ENCODE peak calls at places on chromosomes 2 and 18, in eight cellular contexts. T is HepG2, Y is K562, S is GM12878, E is HCT116, O is endothelial cell of umbilical vein, V is SK-N-SH, Z is H1. H is an unnamed sample.

GRCh38 chr2:9763356-9764152 is 79.7 kb upstream of the TAF1B start:
- DNase-seq in T (peak; percentile 20), Y (peak; percentile 65), S (no peak), E (no peak), O (no peak), V (no peak), Z (no peak), H (no peak)

GRCh38 chr2:2874805-2875204 is 502.8 kb downstream of the EIPR1 start:
- DNase-seq in T (no peak), Y (no peak), S (no peak), E (no peak), O (no peak), V (no peak), Z (no peak), H (no peak)

GRCh38 chr2:240302041-240302440 is 133.4 kb upstream of the GPC1 start:
- DNase-seq in T (no peak), Y (no peak), S (no peak), E (no peak), O (no peak), V (no peak), Z (no peak), H (no peak)

GRCh38 chr2:43837831-43838559 is 644 bp downstream of the ABCG5 start:
- DNase-seq in T (no peak), Y (no peak), S (no peak), E (no peak), O (no peak), V (no peak), Z (no peak), H (no peak)

GRCh38 chr2:191679818-191680600 is 2.1 kb downstream of the NABP1 start:
- DNase-seq in T (no peak), Y (no peak), S (no peak), E (peak; percentile 66), O (peak; percentile 64), V (no peak), Z (no peak), H (no peak)

GRCh38 chr2:172305066-172305465 is 122.3 kb upstream of the ITGA6 start:
- DNase-seq in T (no peak), Y (no peak), S (no peak), E (no peak), O (no peak), V (no peak), Z (no peak), H (no peak)

GRCh38 chr2:184611221-184612085 is 13.1 kb downstream of the ZNF804A start:
- DNase-seq in T (no peak), Y (no peak), S (no peak), E (peak; percentile 19), O (peak; percentile 41), V (peak; percentile 22), Z (no peak), H (peak; percentile 45)

GRCh38 chr2:182020319-182021055 is 34.8 kb downstream of the PPP1R1C start:
- DNase-seq in T (no peak), Y (no peak), S (no peak), E (no peak), O (peak; percentile 18), V (no peak), Z (no peak), H (no peak)

GRCh38 chr18:27750014-27750413 is 426.9 kb downstream of the CDH2 start:
- DNase-seq in T (peak; percentile 16), Y (no peak), S (no peak), E (peak; percentile 19), O (peak; percentile 29), V (peak; percentile 34), Z (peak; percentile 64), H (peak; percentile 18)

GRCh38 chr2:73089270-73090030 is 17.9 kb upstream of the SFXN5 start:
- DNase-seq in T (peak; percentile 70), Y (no peak), S (no peak), E (peak; percentile 27), O (peak; percentile 73), V (no peak), Z (no peak), H (no peak)

GRCh38 chr2:45554764-45555163 is 56.3 kb downstream of the SRBD1 start:
- DNase-seq in T (no peak), Y (no peak), S (no peak), E (no peak), O (peak; percentile 45), V (no peak), Z (no peak), H (no peak)

GRCh38 chr2:236855176-236855865 is 230.4 kb upstream of the COPS8 start:
- DNase-seq in T (no peak), Y (no peak), S (no peak), E (no peak), O (no peak), V (no peak), Z (no peak), H (no peak)

GRCh38 chr2:162967137-162967536 is 128.6 kb upstream of the KCNH7 start:
- DNase-seq in T (no peak), Y (no peak), S (no peak), E (no peak), O (no peak), V (peak; percentile 22), Z (no peak), H (no peak)

GRCh38 chr2:99680946-99681345 is 191.1 kb upstream of the REV1 start:
- DNase-seq in T (no peak), Y (no peak), S (no peak), E (no peak), O (no peak), V (no peak), Z (no peak), H (no peak)

GRCh38 chr2:10028988-10029874 is 14.1 kb upstream of the KLF11 start:
- DNase-seq in T (no peak), Y (peak; percentile 94), S (no peak), E (no peak), O (peak; percentile 19), V (no peak), Z (no peak), H (no peak)

GRCh38 chr2:6926071-6926732 is 9.0 kb downstream of the RNF144A start:
- DNase-seq in T (no peak), Y (no peak), S (no peak), E (no peak), O (no peak), V (no peak), Z (no peak), H (no peak)

GRCh38 chr2:6927186-6927585 is 10.0 kb downstream of the RNF144A start:
- DNase-seq in T (no peak), Y (no peak), S (no peak), E (no peak), O (no peak), V (peak; percentile 85), Z (no peak), H (no peak)

GRCh38 chr2:6924101-6924917 is 7.1 kb downstream of the RNF144A start:
- DNase-seq in T (no peak), Y (no peak), S (no peak), E (no peak), O (no peak), V (no peak), Z (no peak), H (no peak)

GRCh38 chr2:6923319-6923718 is 6.1 kb downstream of the RNF144A start:
- DNase-seq in T (no peak), Y (no peak), S (no peak), E (no peak), O (no peak), V (no peak), Z (no peak), H (no peak)

GRCh38 chr2:6924918-6925194 is 7.6 kb downstream of the RNF144A start:
- DNase-seq in T (no peak), Y (no peak), S (no peak), E (no peak), O (no peak), V (no peak), Z (no peak), H (no peak)
- TF ChIP-seq POLR2AphosphoS5 in T (no peak), Y (no peak), S (no peak), E (no peak), O (no peak), V (no peak), Z (no peak), H (no peak)

DNA sequence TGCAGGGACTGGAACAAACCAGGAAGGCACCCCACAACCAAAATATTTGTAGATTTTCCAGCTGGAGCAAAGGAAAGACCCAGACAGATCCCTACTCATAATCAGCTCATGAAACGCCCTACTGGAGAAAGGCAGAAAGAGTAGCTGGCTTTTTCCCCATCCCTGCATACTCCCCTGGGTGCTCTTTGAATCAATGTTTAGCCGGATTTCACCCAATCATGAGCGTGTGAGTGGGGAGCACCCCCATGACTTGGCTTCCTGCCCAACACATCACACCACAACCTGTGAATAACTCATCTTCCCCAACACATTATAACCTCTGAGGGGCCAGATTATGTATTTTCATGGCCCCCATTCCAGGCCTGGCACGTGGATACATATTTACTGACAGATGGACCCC is 35.1 kb upstream of the SLC14A1 start:
- DNase-seq in T (no peak), Y (no peak), S (no peak), E (no peak), O (no peak), V (no peak), Z (no peak), H (no peak)
- H3K4me3 ChIP-seq in T (no peak overlapping the region), Y (no peak overlapping the region), S (no peak overlapping the region), E (no peak overlapping the region), O (no peak overlapping the region), V (no peak overlapping the region), Z (no peak overlapping the region), H (no peak overlapping the region)

GRCh38 chr2:25227576-25227975 is 59.2 kb upstream of the POMC start:
- DNase-seq in T (no peak), Y (peak; percentile 36), S (no peak), E (no peak), O (no peak), V (no peak), Z (no peak), H (no peak)

GRCh38 chr2:25230128-25230527 is 61.7 kb upstream of the POMC start:
- DNase-seq in T (no peak), Y (no peak), S (no peak), E (no peak), O (no peak), V (no peak), Z (no peak), H (no peak)

GRCh38 chr2:25226827-25227226 is 58.4 kb upstream of the POMC start:
- DNase-seq in T (no peak), Y (peak; percentile 35), S (no peak), E (no peak), O (no peak), V (no peak), Z (no peak), H (no peak)

GRCh38 chr2:25230626-25231311 is 62.4 kb upstream of the POMC start:
- DNase-seq in T (no peak), Y (no peak), S (no peak), E (no peak), O (no peak), V (peak; percentile 63), Z (no peak), H (no peak)

GRCh38 chr2:25228848-25229674 is 60.7 kb upstream of the POMC start:
- DNase-seq in T (peak; percentile 78), Y (peak; percentile 91), S (no peak), E (peak; percentile 59), O (peak; percentile 72), V (peak; percentile 98), Z (peak; percentile 80), H (peak; percentile 52)
- H3K9ac ChIP-seq in T (no peak overlapping the region), Y (no peak overlapping the region), S (no peak overlapping the region), E (no peak overlapping the region), O (no peak overlapping the region), V (no peak overlapping the region), Z (peak overlapping the region; percentile 13), H (no peak overlapping the region)

DNA sequence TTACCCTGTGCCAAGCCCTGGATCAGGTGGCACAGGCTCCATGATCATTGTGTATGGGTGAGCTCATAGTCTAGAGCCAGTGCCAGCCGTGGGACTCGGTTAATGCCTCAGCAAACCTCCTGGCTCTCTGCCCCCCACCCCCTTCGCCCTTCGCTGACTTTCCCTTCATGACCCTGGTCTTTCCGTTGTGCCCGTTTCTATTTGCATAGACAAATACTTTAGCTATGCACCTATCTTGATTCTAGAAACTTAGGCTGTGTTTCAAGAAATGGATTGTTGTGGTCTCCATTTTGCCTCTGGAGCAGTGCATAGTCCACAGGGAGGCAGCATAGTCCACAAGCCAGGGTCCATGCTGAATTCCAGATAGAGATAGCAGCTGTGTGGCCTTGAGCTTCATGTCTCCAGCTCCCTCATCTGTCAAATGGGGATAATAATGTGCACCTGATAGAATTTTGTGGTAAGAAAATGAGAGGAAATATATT is 44.8 kb upstream of the KDM3A start:
- DNase-seq in T (peak; percentile 51), Y (peak; percentile 40), S (no peak), E (peak; percentile 33), O (peak; percentile 24), V (no peak), Z (no peak), H (no peak)
- TF ChIP-seq POLR2AphosphoS5 in T (no peak), Y (no peak), S (no peak), E (no peak), O (no peak), V (no peak), Z (no peak), H (no peak)

H was measured in SK-N-MC.